ENCODE peak calls at places on chromosomes 3 and 15, in seven cellular contexts. V, Q, H, M, P, L and A are unnamed samples.

GRCh38 chr3:114666613-114667012 is 372.8 kb downstream of the TIGIT start:
- DNase-seq in V (no peak), Q (no peak), H (no peak), M (no peak), P (no peak), L (no peak), A (no peak)

GRCh38 chr3:161081675-161082462 is 23.3 kb downstream of the B3GALNT1 start:
- DNase-seq in V (no peak), Q (no peak), H (no peak), M (no peak), P (no peak), L (no peak), A (no peak)

GRCh38 chr15:40137011-40137906 is 23.6 kb upstream of the BUB1B start:
- DNase-seq in V (no peak), Q (no peak), H (no peak), M (no peak), P (peak), L (no peak), A (no peak)

GRCh38 chr15:85389774-85390173 is 9.4 kb downstream of the AKAP13 start:
- DNase-seq in V (no peak), Q (no peak), H (peak), M (no peak), P (no peak), L (no peak), A (no peak)

GRCh38 chr3:173902866-173903265 is 505.3 kb downstream of the NLGN1 start:
- DNase-seq in V (no peak), Q (no peak), H (no peak), M (no peak), P (no peak), L (no peak), A (no peak)

GRCh38 chr3:46089237-46090011 is 62.1 kb upstream of the XCR1 start:
- DNase-seq in V (peak), Q (peak), H (peak), M (peak), P (peak), L (no peak), A (peak)

GRCh38 chr3:16942955-16943354 is 58.2 kb downstream of the PLCL2 start:
- DNase-seq in V (no peak), Q (no peak), H (no peak), M (no peak), P (no peak), L (no peak), A (no peak)

GRCh38 chr3:123314409-123315270 is 112.9 kb downstream of the SEC22A start:
- DNase-seq in V (no peak), Q (no peak), H (no peak), M (no peak), P (no peak), L (no peak), A (no peak)

GRCh38 chr15:26651909-26652308 is 121.0 kb downstream of the GABRB3 start:
- DNase-seq in V (no peak), Q (no peak), H (no peak), M (no peak), P (no peak), L (no peak), A (no peak)

GRCh38 chr3:99686955-99687612 is 48.7 kb downstream of the COL8A1 start:
- DNase-seq in V (peak), Q (peak), H (peak), M (no peak), P (no peak), L (peak), A (peak)

GRCh38 chr3:25448750-25449684 is 21.0 kb downstream of the RARB start:
- DNase-seq in V (peak), Q (peak), H (peak), M (no peak), P (peak), L (peak), A (peak)

GRCh38 chr3:132134611-132135010 is 99.8 kb upstream of the CPNE4 start:
- DNase-seq in V (no peak), Q (no peak), H (peak), M (no peak), P (no peak), L (no peak), A (no peak)

GRCh38 chr3:102225407-102226132 is 209.2 kb upstream of the ZPLD1 start:
- DNase-seq in V (no peak), Q (no peak), H (peak), M (no peak), P (no peak), L (peak), A (no peak)

GRCh38 chr3:165185707-165186327 is 10.4 kb downstream of the SLITRK3 start:
- DNase-seq in V (no peak), Q (no peak), H (peak), M (peak), P (no peak), L (peak), A (no peak)

GRCh38 chr3:8802256-8802655 is 32.8 kb upstream of the OXTR start:
- DNase-seq in V (no peak), Q (no peak), H (no peak), M (no peak), P (no peak), L (no peak), A (no peak)

GRCh38 chr3:27792869-27793268 is 70.7 kb upstream of the EOMES start:
- DNase-seq in V (no peak), Q (no peak), H (no peak), M (no peak), P (no peak), L (no peak), A (no peak)

GRCh38 chr15:85671156-85671555 is 123.6 kb downstream of the KLHL25 start:
- DNase-seq in V (peak), Q (no peak), H (no peak), M (no peak), P (no peak), L (no peak), A (no peak)

GRCh38 chr3:129003578-129004112 is 2.5 kb downstream of the EFCC1 start:
- DNase-seq in V (no peak), Q (peak), H (peak), M (no peak), P (no peak), L (peak), A (no peak)

GRCh38 chr15:91227062-91227461 is 127.0 kb downstream of the SV2B start:
- DNase-seq in V (no peak), Q (no peak), H (no peak), M (no peak), P (no peak), L (no peak), A (no peak)

GRCh38 chr3:7207092-7207491 is 346.2 kb downstream of the GRM7 start:
- DNase-seq in V (no peak), Q (no peak), H (no peak), M (no peak), P (no peak), L (no peak), A (no peak)

GRCh38 chr15:29098652-29099051 is 171.0 kb downstream of the NSMCE3 start:
- DNase-seq in V (no peak), Q (no peak), H (no peak), M (no peak), P (no peak), L (no peak), A (no peak)

GRCh38 chr3:121870710-121871109 is 23.5 kb upstream of the SLC15A2 start:
- DNase-seq in V (no peak), Q (no peak), H (no peak), M (no peak), P (no peak), L (no peak), A (no peak)

GRCh38 chr15:40425681-40426080 is 15.1 kb upstream of the BAHD1 start:
- DNase-seq in V (no peak), Q (no peak), H (no peak), M (no peak), P (no peak), L (no peak), A (no peak)

GRCh38 chr3:156620260-156620659 is 54.1 kb upstream of the TIPARP start:
- DNase-seq in V (no peak), Q (no peak), H (peak), M (peak), P (no peak), L (no peak), A (no peak)

GRCh38 chr3:48426944-48427629 is 2.8 kb downstream of the PLXNB1 start:
- DNase-seq in V (peak), Q (no peak), H (no peak), M (no peak), P (no peak), L (no peak), A (no peak)

GRCh38 chr3:59514865-59515482 is 465.1 kb upstream of the CFAP20DC start:
- DNase-seq in V (no peak), Q (no peak), H (no peak), M (no peak), P (no peak), L (no peak), A (no peak)

GRCh38 chr3:104214277-104214676 is 1152.4 kb upstream of the ALCAM start:
- DNase-seq in V (no peak), Q (no peak), H (no peak), M (no peak), P (no peak), L (no peak), A (no peak)

GRCh38 chr3:98290916-98291315 is 8.6 kb downstream of the OR5H2 start:
- DNase-seq in V (no peak), Q (no peak), H (no peak), M (no peak), P (no peak), L (no peak), A (no peak)

GRCh38 chr3:43770426-43771103 is 79.8 kb downstream of the ABHD5 start:
- DNase-seq in V (peak), Q (peak), H (peak), M (no peak), P (peak), L (no peak), A (no peak)

GRCh38 chr3:5205165-5205941 is 17.8 kb downstream of the EDEM1 start:
- DNase-seq in V (no peak), Q (no peak), H (no peak), M (no peak), P (no peak), L (no peak), A (no peak)

GRCh38 chr3:105367063-105367405 is 325 bp downstream of the ALCAM start:
- DNase-seq in V (no peak), Q (peak), H (peak), M (no peak), P (peak), L (peak), A (no peak)

GRCh38 chr15:67549736-67550135 is 7.2 kb downstream of the MAP2K5 start:
- DNase-seq in V (no peak), Q (no peak), H (no peak), M (no peak), P (no peak), L (no peak), A (no peak)

GRCh38 chr3:108879915-108880314 is 57.3 kb downstream of the TRAT1 start:
- DNase-seq in V (no peak), Q (no peak), H (no peak), M (no peak), P (no peak), L (no peak), A (no peak)

GRCh38 chr15:72233759-72234158 is 2.8 kb upstream of the PKM start:
- DNase-seq in V (no peak), Q (no peak), H (no peak), M (no peak), P (no peak), L (no peak), A (no peak)

GRCh38 chr3:141804778-141805639 is 41.8 kb downstream of the GRK7 start:
- DNase-seq in V (no peak), Q (no peak), H (no peak), M (no peak), P (no peak), L (no peak), A (no peak)

GRCh38 chr3:179745109-179745508 is 92.3 kb downstream of the USP13 start:
- DNase-seq in V (no peak), Q (no peak), H (no peak), M (no peak), P (no peak), L (no peak), A (no peak)

GRCh38 chr3:179750720-179751328 is 98.0 kb downstream of the USP13 start:
- DNase-seq in V (no peak), Q (no peak), H (peak), M (no peak), P (no peak), L (no peak), A (no peak)
- TF ChIP-seq CTCF in V (no peak), Q (peak), H (peak), M (peak), P (no peak), L (no peak), A (no peak)

GRCh38 chr3:38229036-38229435 is 36.6 kb upstream of the SLC22A13 start:
- DNase-seq in V (no peak), Q (no peak), H (no peak), M (no peak), P (no peak), L (no peak), A (no peak)
- TF ChIP-seq CTCF in V (no peak), Q (no peak), H (no peak), M (no peak), P (no peak), L (no peak), A (no peak)

DNA sequence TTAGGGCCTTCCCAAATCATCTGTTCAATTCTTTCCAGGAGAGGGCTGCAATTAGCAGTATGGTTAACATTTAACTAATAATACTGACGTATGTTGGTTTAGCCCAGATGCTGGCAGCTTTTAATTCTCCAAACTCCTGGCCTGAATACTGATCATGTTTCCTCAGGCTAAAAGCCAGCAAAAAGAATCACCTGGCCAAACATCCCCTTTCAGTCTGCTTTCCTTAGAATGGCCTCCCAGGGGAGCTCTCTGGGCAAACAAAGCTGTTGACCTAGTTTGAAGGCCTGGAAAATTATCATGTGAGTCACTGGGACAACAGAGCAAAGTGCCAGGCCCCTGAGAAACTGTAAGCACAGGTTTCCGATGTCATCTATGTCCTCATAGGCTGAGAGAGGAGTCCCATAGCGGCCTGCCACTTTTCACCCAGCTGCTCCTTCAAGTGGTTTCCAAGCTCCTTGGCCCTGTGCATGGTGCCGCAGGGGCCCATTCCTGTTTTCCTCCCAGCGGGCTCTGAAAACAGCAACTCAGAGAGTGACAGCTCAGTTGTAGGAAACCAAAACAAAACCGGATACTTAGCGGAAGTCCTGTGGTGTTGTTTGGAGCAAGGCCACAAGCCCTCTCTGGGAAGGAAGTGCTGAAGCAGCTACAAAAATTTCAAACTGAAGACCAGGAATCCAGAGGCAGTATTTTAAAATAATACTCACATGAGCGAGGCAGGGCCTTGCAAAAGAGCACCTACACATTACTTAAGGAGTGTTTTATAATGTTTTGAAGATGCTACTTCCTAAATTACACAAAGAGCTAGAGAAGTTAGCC is 36.5 kb upstream of the RAB11A start:
- DNase-seq in V (peak), Q (peak), H (peak), M (peak), P (peak), L (peak), A (peak)
- TF ChIP-seq CTCF in V (no peak), Q (peak), H (no peak), M (no peak), P (no peak), L (peak), A (no peak)

DNA sequence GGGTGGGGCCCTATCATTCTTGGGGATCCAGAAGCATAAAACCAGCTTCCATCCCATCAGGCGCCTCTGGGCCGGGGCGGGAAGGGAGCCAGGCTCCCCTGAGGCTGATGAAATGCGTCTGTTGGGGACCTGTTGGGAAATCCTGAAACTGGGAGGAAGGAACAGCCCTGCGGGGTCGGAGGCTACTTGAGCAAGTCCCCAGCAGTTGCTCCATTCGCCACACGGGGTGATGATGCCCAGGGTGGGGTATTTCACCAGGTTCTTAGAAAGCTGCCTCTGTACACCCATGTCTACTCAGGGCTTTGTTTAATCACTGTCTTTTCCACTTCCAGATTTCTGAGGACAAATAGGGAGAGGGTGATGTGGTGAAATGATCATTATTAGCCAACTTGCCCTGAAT is 25.4 kb upstream of the TSEN2 start:
- DNase-seq in V (no peak), Q (no peak), H (peak), M (peak), P (no peak), L (no peak), A (no peak)
- TF ChIP-seq CTCF in V (no peak), Q (no peak), H (no peak), M (peak), P (no peak), L (no peak), A (no peak)

DNA sequence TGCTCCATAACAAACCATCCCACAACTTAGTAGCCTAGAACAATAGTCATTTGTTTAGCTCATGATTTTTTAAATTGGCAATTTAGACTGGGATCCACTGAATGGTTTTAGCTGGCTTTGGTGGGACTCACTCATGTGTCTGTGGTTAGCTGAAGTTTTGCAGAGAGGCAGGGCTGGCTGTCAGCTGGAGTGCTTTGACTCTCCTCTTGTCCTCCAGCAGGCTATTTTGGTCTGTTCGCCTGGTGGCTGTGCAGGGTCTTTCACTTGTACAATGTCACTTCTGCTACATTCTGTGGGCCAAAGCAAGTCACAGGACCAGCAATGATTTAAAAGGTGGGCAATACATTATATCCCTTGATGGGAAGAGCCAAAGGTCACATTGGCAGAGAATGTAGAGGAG is 1146.5 kb downstream of the ROBO2 start:
- DNase-seq in V (no peak), Q (peak), H (no peak), M (no peak), P (no peak), L (no peak), A (no peak)
- TF ChIP-seq CTCF in V (no peak), Q (no peak), H (no peak), M (no peak), P (no peak), L (no peak), A (no peak)

GRCh38 chr3:127747751-127748521 is 74.4 kb downstream of the MGLL start:
- DNase-seq in V (peak), Q (peak), H (peak), M (no peak), P (peak), L (peak), A (no peak)
- TF ChIP-seq CTCF in V (peak), Q (peak), H (no peak), M (no peak), P (no peak), L (no peak), A (no peak)

GRCh38 chr15:74988007-74988800 is 7.2 kb upstream of the SCAMP5 start:
- DNase-seq in V (no peak), Q (no peak), H (peak), M (no peak), P (no peak), L (no peak), A (no peak)
- TF ChIP-seq CTCF in V (no peak), Q (peak), H (peak), M (peak), P (no peak), L (peak), A (no peak)

DNA sequence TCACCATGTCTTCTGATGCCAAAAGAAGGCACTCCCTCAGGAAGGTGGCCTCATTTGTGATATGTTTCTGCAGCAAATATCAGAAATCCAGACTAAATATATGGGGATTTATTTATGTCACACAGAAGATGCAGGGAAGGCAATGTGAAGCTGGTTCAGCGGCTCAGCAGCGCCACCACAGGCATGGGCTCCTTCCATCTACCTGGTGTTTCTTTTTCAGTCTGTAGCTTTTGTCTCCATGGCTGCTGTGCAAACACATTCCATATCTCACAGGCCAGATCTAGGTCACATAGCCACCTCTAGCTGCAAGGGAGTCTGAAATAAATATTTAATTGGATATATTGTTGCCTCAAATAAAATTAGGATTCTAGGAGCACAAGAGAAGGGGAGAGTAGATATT is 502.1 kb upstream of the IL12A start:
- DNase-seq in V (no peak), Q (no peak), H (no peak), M (no peak), P (no peak), L (no peak), A (no peak)
- TF ChIP-seq CTCF in V (no peak), Q (no peak), H (no peak), M (no peak), P (no peak), L (no peak), A (no peak)